ENCODE peak calls at places on chromosomes 2 and 18, in four cellular contexts. W is AG08395, J is fibroblast of lung, G is epithelial cell of esophagus. X is an unnamed sample.

GRCh38 chr2:56008661-56009411 is 85.3 kb upstream of the EFEMP1 start:
- DNase-seq in W (peak; percentile 83), J (peak; percentile 90), G (peak; percentile 55), X (peak; percentile 64)

GRCh38 chr2:145551661-145552060 is 1031.7 kb upstream of the ZEB2 start:
- DNase-seq in W (no peak), J (no peak), G (no peak), X (no peak)

GRCh38 chr18:55236150-55236931 is 277.1 kb upstream of the CCDC68 start:
- DNase-seq in W (no peak), J (peak; percentile 62), G (no peak), X (no peak)

GRCh38 chr2:14903709-14904374 is 271.3 kb downstream of the LRATD1 start:
- DNase-seq in W (no peak), J (no peak), G (peak; percentile 18), X (no peak)

GRCh38 chr18:76905821-76906220 is 83.5 kb downstream of the ZNF236 start:
- DNase-seq in W (no peak), J (no peak), G (no peak), X (no peak)

GRCh38 chr2:60858897-60859311 is 22.5 kb upstream of the REL start:
- DNase-seq in W (no peak), J (no peak), G (peak; percentile 46), X (no peak)

GRCh38 chr18:69957071-69957620 is 9.5 kb upstream of the CD226 start:
- DNase-seq in W (no peak), J (no peak), G (no peak), X (no peak)

GRCh38 chr2:162838141-162838500 is 446 bp downstream of the KCNH7 start:
- DNase-seq in W (no peak), J (no peak), G (no peak), X (no peak)

GRCh38 chr18:62131305-62131909 is 55.4 kb downstream of the PIGN start:
- DNase-seq in W (peak; percentile 65), J (peak; percentile 45), G (peak; percentile 67), X (peak; percentile 25)

GRCh38 chr18:38362286-38362792 is 796.7 kb upstream of the CELF4 start:
- DNase-seq in W (no peak), J (no peak), G (no peak), X (no peak)

X was measured in foreskin melanocyte.